ENCODE peak calls at places on chromosomes 3 and 15, in six cellular contexts. Z is WTC11, V is kidney, X is tibial nerve, U is GM13977, K is uterus. T is an unnamed sample.

GRCh38 chr3:139522421-139522820 is 17.1 kb downstream of the RBP1 start:
- DNase-seq in U (no peak), Z (no peak), X (no peak), K (no peak), V (no peak), T (no peak)

GRCh38 chr3:63343674-63344073 is 65.6 kb downstream of the SYNPR start:
- DNase-seq in U (no peak), X (peak), K (peak), Z (peak), V (peak), T (peak)

GRCh38 chr15:77819841-77820728 is 187.4 kb upstream of the LINGO1 start:
- DNase-seq in K (no peak), V (no peak), U (no peak), X (no peak), Z (peak), T (peak)

GRCh38 chr3:61358364-61358763 is 107.1 kb upstream of the FHIT start:
- DNase-seq in V (peak), U (peak), K (peak), X (peak), Z (no peak), T (no peak)

GRCh38 chr3:170717410-170718402 is 131.8 kb upstream of the SLC7A14 start:
- DNase-seq in X (peak), Z (no peak), V (peak), U (no peak), K (no peak), T (no peak)

GRCh38 chr3:108588616-108589015 is 622 bp downstream of the CIP2A start:
- DNase-seq in U (peak), V (no peak), K (no peak), X (no peak), Z (no peak), T (no peak)

GRCh38 chr3:196688349-196688748 is 23.7 kb downstream of the CEP19 start:
- DNase-seq in X (no peak), V (no peak), Z (no peak), U (no peak), K (peak), T (no peak)

GRCh38 chr3:37922721-37923575 is 61.3 kb downstream of the CTDSPL start:
- DNase-seq in U (no peak), X (no peak), Z (no peak), K (no peak), V (no peak), T (no peak)

GRCh38 chr15:60350121-60350520 is 47.7 kb downstream of the ANXA2 start:
- DNase-seq in U (no peak), Z (no peak), K (no peak), V (no peak), X (no peak), T (no peak)

GRCh38 chr3:41093476-41093875 is 105.8 kb upstream of the CTNNB1 start:
- DNase-seq in X (no peak), K (no peak), Z (no peak), V (no peak), U (no peak), T (no peak)

GRCh38 chr3:192819001-192819569 is 91.7 kb upstream of the FGF12 start:
- DNase-seq in Z (no peak), V (no peak), X (no peak), U (peak), K (peak), T (no peak)

GRCh38 chr3:37599186-37599585 is 262.5 kb upstream of the CTDSPL start:
- DNase-seq in K (no peak), Z (no peak), U (no peak), X (no peak), V (no peak), T (no peak)

GRCh38 chr3:155979746-155980145 is 109.3 kb downstream of the GMPS start:
- DNase-seq in U (no peak), V (no peak), X (no peak), Z (no peak), K (no peak), T (no peak)

GRCh38 chr15:34337557-34338306 is at the start of gene SLC12A6:
- DNase-seq in Z (peak), V (peak), X (peak), U (peak), K (peak), T (peak)

GRCh38 chr3:29901097-29901496 is 620.2 kb downstream of the RBMS3 start:
- DNase-seq in K (no peak), X (no peak), Z (no peak), V (no peak), U (no peak), T (no peak)

GRCh38 chr3:43035801-43036340 is 56.8 kb downstream of the GASK1A start:
- DNase-seq in K (no peak), U (no peak), V (no peak), Z (no peak), X (no peak), T (no peak)

GRCh38 chr15:27254016-27254415 is 283.0 kb downstream of the GABRG3 start:
- DNase-seq in V (no peak), U (no peak), Z (no peak), X (no peak), K (no peak), T (no peak)

GRCh38 chr3:52833202-52833601 is 1.6 kb downstream of the MUSTN1 start:
- DNase-seq in V (no peak), X (no peak), K (no peak), U (no peak), Z (no peak), T (no peak)

GRCh38 chr3:8416965-8417364 is 84.7 kb upstream of the LMCD1 start:
- DNase-seq in Z (peak), U (no peak), K (no peak), X (no peak), V (no peak), T (no peak)

GRCh38 chr3:23900744-23901143 is 16.0 kb downstream of the NKIRAS1 start:
- DNase-seq in K (no peak), V (no peak), Z (no peak), U (no peak), X (no peak), T (no peak)
- TF ChIP-seq CTCF in K (no peak), V (no peak), Z (no peak), U (no peak), X (no peak), T (no peak)

GRCh38 chr15:55197362-55197705 is 593 bp upstream of the RSL24D1 start:
- DNase-seq in K (no peak), V (no peak), X (no peak), Z (no peak), U (no peak), T (no peak)
- TF ChIP-seq CTCF in K (no peak), V (no peak), X (no peak), Z (no peak), U (no peak), T (no peak)

DNA sequence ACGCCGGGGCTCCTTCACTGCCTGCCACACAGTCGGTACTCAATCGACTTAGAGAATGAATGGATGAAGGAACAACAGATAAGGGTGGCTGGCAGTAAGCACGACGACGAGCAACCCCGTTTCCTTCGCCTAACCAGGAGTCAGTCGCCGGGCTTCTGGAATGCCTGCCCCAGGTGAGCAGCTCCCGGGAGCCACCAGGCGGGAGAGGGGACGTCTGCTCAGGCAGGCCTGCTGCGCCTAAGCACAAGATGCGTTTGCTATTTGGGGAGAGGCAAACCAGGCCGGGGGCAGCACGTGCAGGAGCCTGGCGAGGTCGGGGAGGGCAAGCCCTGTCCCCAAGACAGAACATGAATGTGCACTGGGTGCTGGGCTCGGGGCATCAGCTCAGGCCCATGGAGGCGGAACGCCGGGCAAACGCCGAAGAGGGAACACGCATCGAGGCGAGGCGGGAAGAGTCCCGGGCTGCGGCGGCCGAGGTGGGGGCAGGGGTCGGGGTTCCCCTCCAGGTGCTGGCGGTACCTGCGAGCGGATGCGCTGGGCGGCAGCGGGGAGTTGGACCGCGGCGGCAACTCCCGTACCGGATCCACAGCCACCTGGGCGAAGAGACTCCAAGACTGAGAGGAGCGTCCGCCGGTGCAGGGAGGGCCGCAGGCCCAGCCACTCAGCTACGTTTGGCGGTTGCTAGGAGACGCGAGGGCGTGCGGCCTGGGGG is at the start of gene CFAP92:
- DNase-seq in U (peak), X (peak), Z (peak), K (peak), V (peak), T (peak)
- TF ChIP-seq CTCF in U (no peak), X (no peak), Z (no peak), K (no peak), V (no peak), T (no peak)

DNA sequence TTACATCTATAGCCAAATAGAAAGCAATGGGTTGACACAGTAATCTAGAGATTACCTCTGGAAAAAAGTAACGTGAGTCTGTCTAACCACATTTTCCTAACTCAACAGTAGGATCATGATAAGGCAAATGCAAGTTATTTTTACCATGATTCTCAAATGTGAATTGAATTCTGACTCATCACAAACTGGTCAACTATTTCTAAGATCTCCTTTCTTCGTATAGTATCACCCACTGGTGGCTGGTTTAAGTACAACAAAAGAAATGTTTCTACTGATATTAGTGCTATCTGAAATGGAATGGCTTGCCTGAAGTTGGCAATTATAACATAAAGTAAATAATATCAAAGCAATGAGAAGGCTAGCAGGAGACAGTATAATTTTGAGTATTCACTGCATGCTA is 102.2 kb downstream of the ABI3BP start:
- DNase-seq in K (no peak), V (no peak), Z (no peak), X (no peak), U (no peak), T (no peak)
- TF ChIP-seq CTCF in K (no peak), V (no peak), Z (no peak), X (no peak), U (no peak), T (no peak)

GRCh38 chr15:58933311-58934113 is at the start of gene SLTM:
- DNase-seq in V (peak), X (peak), K (peak), U (peak), Z (peak), T (peak)
- TF ChIP-seq CTCF in V (no peak), X (peak), K (peak), U (no peak), Z (no peak), T (peak)

DNA sequence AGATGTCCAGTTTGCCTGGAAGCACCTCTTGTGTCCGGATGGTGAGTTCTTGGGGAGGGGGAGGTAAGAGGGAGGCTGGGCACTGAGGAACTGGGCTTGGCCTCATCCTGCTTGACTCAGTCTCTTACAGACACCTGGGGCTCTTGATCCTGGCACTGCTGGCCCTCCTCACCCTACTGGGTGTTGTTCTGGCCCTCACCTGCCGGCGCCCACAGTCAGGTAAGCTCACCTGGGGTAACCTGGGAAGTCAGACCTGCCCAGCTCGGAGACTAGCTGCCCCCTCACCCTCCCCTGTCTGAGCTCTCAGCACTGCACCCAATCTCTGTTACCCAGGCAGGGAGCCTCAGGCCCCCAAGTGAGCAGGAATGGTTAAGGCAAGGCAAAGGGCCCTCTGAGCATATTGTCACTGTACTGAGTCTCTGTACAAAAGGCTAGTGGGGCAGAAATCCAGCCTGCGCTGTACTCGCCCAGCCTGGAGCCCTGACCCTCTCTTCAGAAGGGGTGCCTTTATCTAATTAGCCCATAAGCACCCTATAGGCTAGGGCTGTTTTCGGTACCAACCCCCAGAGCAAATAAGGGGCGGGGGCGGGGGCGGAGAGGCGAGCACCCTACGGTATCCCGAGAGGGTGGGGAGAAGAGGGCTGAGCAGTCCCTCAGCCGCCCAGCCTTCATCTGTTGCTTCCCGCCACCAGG is 2.2 kb upstream of the IL17RC start:
- DNase-seq in K (no peak), X (no peak), V (no peak), Z (no peak), U (peak), T (no peak)
- TF ChIP-seq CTCF in K (no peak), X (no peak), V (no peak), Z (no peak), U (no peak), T (no peak)

GRCh38 chr3:137217733-137218132 is 259.9 kb downstream of the IL20RB start:
- DNase-seq in U (no peak), Z (peak), V (no peak), X (no peak), K (no peak), T (peak)
- TF ChIP-seq CTCF in U (peak), Z (peak), V (no peak), X (no peak), K (no peak), T (peak)

DNA sequence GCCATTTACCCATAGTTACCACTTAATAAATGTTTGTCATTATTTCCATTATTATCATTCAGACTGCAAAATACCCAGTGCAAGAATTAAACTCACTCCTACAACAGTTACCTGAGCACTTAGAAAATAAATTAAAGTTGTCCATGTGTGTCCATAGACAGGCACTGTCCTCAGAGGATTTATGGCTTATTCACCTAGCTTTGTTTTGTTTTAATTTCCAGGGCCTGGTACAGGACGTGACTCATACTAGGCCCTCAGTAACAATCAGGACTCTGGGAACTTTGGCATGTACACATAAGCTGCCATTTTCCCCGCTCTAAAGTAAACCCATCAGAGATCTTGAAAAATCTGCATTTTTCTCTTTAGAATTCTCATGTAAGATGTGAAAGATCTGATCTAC is 458.5 kb upstream of the ARRDC4 start:
- DNase-seq in Z (no peak), V (no peak), K (no peak), X (no peak), U (no peak), T (no peak)
- TF ChIP-seq CTCF in Z (no peak), V (no peak), K (no peak), X (no peak), U (no peak), T (no peak)

GRCh38 chr3:188750625-188751024 is 421.1 kb upstream of the TPRG1 start:
- DNase-seq in V (no peak), K (no peak), X (no peak), U (no peak), Z (no peak), T (no peak)

GRCh38 chr3:188749830-188750229 is 421.9 kb upstream of the TPRG1 start:
- DNase-seq in Z (no peak), V (no peak), X (no peak), U (no peak), K (no peak), T (no peak)

GRCh38 chr3:188756241-188756640 is 415.5 kb upstream of the TPRG1 start:
- DNase-seq in V (no peak), K (no peak), U (no peak), Z (no peak), X (no peak), T (no peak)

GRCh38 chr3:188754286-188754685 is 417.5 kb upstream of the TPRG1 start:
- DNase-seq in V (no peak), X (no peak), K (no peak), U (no peak), Z (no peak), T (no peak)

GRCh38 chr3:188752850-188753249 is 418.9 kb upstream of the TPRG1 start:
- DNase-seq in X (no peak), K (no peak), V (no peak), U (no peak), Z (no peak), T (no peak)
- TF ChIP-seq CTCF in X (no peak), K (no peak), V (no peak), U (no peak), Z (no peak), T (no peak)

GRCh38 chr3:25505581-25505980 is 77.5 kb downstream of the RARB start:
- DNase-seq in X (no peak), Z (no peak), V (no peak), U (no peak), K (no peak), T (no peak)

GRCh38 chr3:25508901-25509300 is 80.8 kb downstream of the RARB start:
- DNase-seq in U (no peak), V (no peak), X (no peak), K (no peak), Z (no peak), T (no peak)

GRCh38 chr3:25508433-25508832 is 80.4 kb downstream of the RARB start:
- DNase-seq in K (no peak), Z (no peak), U (no peak), X (no peak), V (no peak), T (no peak)

GRCh38 chr3:25503758-25504157 is 75.7 kb downstream of the RARB start:
- DNase-seq in K (no peak), Z (no peak), U (no peak), V (no peak), X (no peak), T (no peak)

DNA sequence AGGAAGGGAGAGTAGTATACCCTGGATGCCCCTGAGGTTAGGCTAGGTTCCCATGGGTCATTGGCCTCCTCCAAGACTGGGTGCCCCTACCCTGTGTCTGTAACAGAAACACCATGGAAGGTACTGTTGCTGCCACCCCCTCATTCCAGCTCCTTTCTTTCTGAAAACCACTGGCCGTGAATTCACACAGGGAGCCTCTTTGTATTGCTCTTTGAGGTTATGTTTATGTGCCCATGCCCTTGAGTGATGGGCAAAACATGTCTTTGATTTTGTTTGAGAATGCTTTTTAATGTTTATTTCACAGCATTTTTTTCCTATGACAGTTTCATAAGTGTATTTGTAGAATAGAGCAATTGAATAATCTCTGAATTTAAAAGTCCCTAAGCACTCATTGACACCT is 79.7 kb downstream of the RARB start:
- DNase-seq in U (no peak), Z (no peak), X (no peak), K (no peak), V (no peak), T (no peak)
- TF ChIP-seq CTCF in U (no peak), Z (no peak), X (no peak), K (no peak), V (no peak), T (no peak)